ENCODE peak calls at places on chromosomes 1 and 21, in eight cellular contexts. R is body of pancreas; S is IMR-90; L is sigmoid colon; D is CD4-positive, CD25-positive, alpha-beta regulatory T cell; B is SJSA1; N is aorta; Y is MG63. K is an unnamed sample.

GRCh38 chr1:29259802-29260441 is 23.6 kb downstream of the PTPRU start:
- DNase-seq in R (peak; percentile 37), N (peak; percentile 86), S (no peak), D (no peak), Y (no peak), L (peak; percentile 78), B (no peak), K (no peak)

GRCh38 chr1:15322648-15323350 is 75.8 kb downstream of the FHAD1 start:
- DNase-seq in B (no peak), L (no peak), R (peak; percentile 74), Y (peak; percentile 50), S (no peak), D (no peak), N (no peak), K (no peak)

GRCh38 chr1:147245586-147246021 is 3.1 kb downstream of the CHD1L start:
- DNase-seq in Y (no peak), R (no peak), D (no peak), N (no peak), L (no peak), S (no peak), B (no peak), K (no peak)

GRCh38 chr1:165949335-165950130 is 122.1 kb downstream of the UCK2 start:
- DNase-seq in L (no peak), Y (peak; percentile 43), B (no peak), S (no peak), D (no peak), N (no peak), R (no peak), K (no peak)

GRCh38 chr1:149843302-149844041 is 55.9 kb upstream of the BOLA1 start:
- DNase-seq in D (no peak), L (no peak), Y (no peak), B (peak; percentile 8), R (no peak), S (no peak), N (no peak), K (no peak)

GRCh38 chr1:213979751-213980605 is 7.8 kb upstream of the PROX1 start:
- DNase-seq in N (no peak), D (no peak), S (no peak), B (no peak), Y (no peak), L (no peak), R (no peak), K (no peak)

GRCh38 chr1:19754482-19754881 is 45.2 kb downstream of the TMCO4 start:
- DNase-seq in L (peak; percentile 78), N (peak; percentile 85), D (no peak), B (no peak), R (peak; percentile 39), S (no peak), Y (no peak), K (no peak)

GRCh38 chr1:231359113-231359512 is 21.0 kb downstream of the SPRTN start:
- DNase-seq in D (no peak), L (peak; percentile 67), Y (no peak), S (peak; percentile 87), R (no peak), B (no peak), N (no peak), K (no peak)

GRCh38 chr1:234962340-234962989 is 166.2 kb downstream of the TOMM20 start:
- DNase-seq in L (peak; percentile 79), S (peak; percentile 100), Y (peak; percentile 92), N (peak; percentile 84), B (peak; percentile 94), R (no peak), D (no peak), K (no peak)

GRCh38 chr1:245475116-245475515 is 320.3 kb downstream of the KIF26B start:
- DNase-seq in D (no peak), L (no peak), Y (peak; percentile 49), B (no peak), S (peak; percentile 64), R (no peak), N (no peak), K (no peak)

GRCh38 chr1:151539321-151540020 is 638 bp upstream of the TUFT1 start:
- DNase-seq in B (peak; percentile 84), N (peak; percentile 87), L (peak; percentile 90), D (peak; percentile 26), S (peak; percentile 96), Y (peak; percentile 95), R (peak; percentile 92), K (peak; percentile 96)

GRCh38 chr1:52634111-52634510 is 1.1 kb downstream of the SHISAL2A start:
- DNase-seq in R (no peak), B (no peak), L (no peak), S (no peak), D (no peak), Y (no peak), N (no peak), K (no peak)

GRCh38 chr1:119971710-119972570 is 75.6 kb upstream of the ADAM30 start:
- DNase-seq in S (no peak), L (no peak), R (no peak), N (no peak), D (no peak), B (no peak), Y (no peak), K (no peak)

GRCh38 chr21:32112194-32112593 is 166.7 kb downstream of the MIS18A start:
- DNase-seq in L (no peak), B (no peak), S (no peak), N (no peak), R (no peak), D (no peak), Y (no peak), K (no peak)

GRCh38 chr1:112982328-112982727 is 26.3 kb upstream of the SLC16A1 start:
- DNase-seq in R (no peak), L (no peak), Y (no peak), B (no peak), N (no peak), D (no peak), S (no peak), K (no peak)

GRCh38 chr1:225617479-225617878 is 35.4 kb downstream of the ENAH start:
- DNase-seq in R (no peak), B (no peak), Y (no peak), S (peak; percentile 61), L (no peak), D (no peak), N (no peak), K (no peak)

GRCh38 chr1:161117681-161118581 is at the start of the genes NIT1 and PFDN2:
- DNase-seq in Y (peak; percentile 93), S (peak; percentile 85), D (peak; percentile 82), L (peak; percentile 94), N (peak; percentile 97), B (peak; percentile 83), R (peak; percentile 82), K (peak; percentile 95)

GRCh38 chr1:161113915-161114314 is 3.9 kb downstream of the PFDN2 start:
- DNase-seq in D (no peak), N (no peak), R (no peak), S (no peak), Y (no peak), L (no peak), B (no peak), K (no peak)

GRCh38 chr1:161119017-161119378 is 1.1 kb downstream of the NIT1 start:
- DNase-seq in D (no peak), R (peak; percentile 56), Y (peak; percentile 49), S (no peak), N (no peak), B (peak; percentile 55), L (peak; percentile 70), K (no peak)

GRCh38 chr1:161114556-161114955 is 3.3 kb downstream of the PFDN2 start:
- DNase-seq in R (no peak), L (no peak), N (no peak), D (no peak), B (no peak), S (peak; percentile 60), Y (no peak), K (no peak)

DNA sequence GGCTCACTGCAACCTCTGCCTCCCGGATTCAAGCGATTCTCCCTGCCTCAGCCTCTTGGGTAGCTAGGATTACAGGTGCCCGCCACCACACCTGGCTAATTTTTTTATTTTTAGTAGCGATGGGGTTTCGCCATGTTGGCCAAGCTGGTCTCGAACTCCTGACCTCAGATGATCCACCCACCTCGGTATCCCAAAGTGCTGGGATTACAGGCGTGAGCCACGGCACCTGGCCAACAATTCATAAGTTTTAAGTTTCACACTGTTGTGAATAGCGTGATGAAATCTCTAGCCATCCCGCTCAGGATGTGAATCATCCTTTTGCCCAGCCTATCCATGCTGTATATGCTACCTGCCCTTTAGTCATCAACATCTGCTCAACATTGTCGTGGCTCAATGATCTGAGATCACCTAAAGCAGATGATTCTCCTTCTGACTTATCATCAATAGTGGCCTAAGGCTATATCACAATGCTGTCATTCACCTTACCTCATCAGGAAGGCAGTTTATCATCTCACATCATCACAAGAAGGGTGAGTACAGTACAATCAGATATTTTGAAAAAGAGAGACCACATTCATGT is 2.6 kb downstream of the PFDN2 start:
- DNase-seq in L (no peak), S (peak; percentile 94), Y (peak; percentile 83), N (no peak), R (no peak), D (no peak), B (peak; percentile 58), K (no peak)
- H3K36me3 ChIP-seq in L (no peaks in the 10 kb centered on the region), S (peaks cover 7% of the 10 kb centered on the region), Y (peaks cover 69% of the 10 kb centered on the region), N (no peaks in the 10 kb centered on the region), R (no peaks in the 10 kb centered on the region), D (peaks cover 7% of the 10 kb centered on the region), B (peaks cover 69% of the 10 kb centered on the region), K (peaks cover under 1% of the 10 kb centered on the region)

GRCh38 chr21:34986561-34987533 is 62.3 kb downstream of the RUNX1 start:
- DNase-seq in D (peak; percentile 40), Y (peak; percentile 66), S (peak; percentile 81), N (no peak), L (peak; percentile 71), R (no peak), B (peak; percentile 75), K (no peak)
- H3K36me3 ChIP-seq in D (peaks cover 14% of the 10 kb centered on the region), Y (no peaks in the 10 kb centered on the region), S (no peaks in the 10 kb centered on the region), N (no peaks in the 10 kb centered on the region), L (no peaks in the 10 kb centered on the region), R (no peaks in the 10 kb centered on the region), B (peaks cover 3% of the 10 kb centered on the region), K (no peaks in the 10 kb centered on the region)

DNA sequence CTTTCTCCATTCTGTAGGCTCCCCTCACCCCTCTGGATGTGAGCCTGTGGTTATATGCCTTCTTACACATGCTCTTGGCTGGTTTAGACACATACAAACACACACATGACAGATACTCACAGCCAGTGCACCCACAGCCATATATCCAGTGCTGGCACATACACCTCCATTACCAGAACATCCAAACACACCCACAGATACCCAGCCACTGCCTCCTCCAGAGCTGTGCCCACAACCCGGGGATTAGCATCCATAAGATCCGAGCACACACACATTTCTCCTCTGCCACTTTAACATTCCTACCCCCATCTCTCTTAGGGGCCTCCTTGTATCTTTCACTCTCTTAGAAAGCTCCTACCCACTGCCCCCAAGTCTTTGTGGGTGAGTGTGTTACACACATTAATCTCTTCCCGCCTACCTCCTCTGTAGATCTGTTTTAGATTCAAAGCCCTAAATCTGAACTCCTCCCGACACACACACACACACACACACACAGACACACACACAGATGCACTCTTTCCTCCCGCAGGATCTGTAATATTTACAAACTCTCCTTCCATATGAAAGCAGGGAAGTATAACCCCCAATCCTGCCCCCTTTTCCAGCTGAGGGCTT is 4.0 kb downstream of the PEA15 start:
- DNase-seq in D (no peak), S (no peak), Y (no peak), L (no peak), N (no peak), B (no peak), R (no peak), K (no peak)
- H3K36me3 ChIP-seq in D (peaks cover 27% of the 10 kb centered on the region), S (peaks cover 60% of the 10 kb centered on the region), Y (peaks cover 84% of the 10 kb centered on the region), L (peaks cover 19% of the 10 kb centered on the region), N (peaks cover 17% of the 10 kb centered on the region), B (peaks cover 85% of the 10 kb centered on the region), R (peaks cover 6% of the 10 kb centered on the region), K (peaks cover 19% of the 10 kb centered on the region)

GRCh38 chr1:26268290-26269197 is 11.3 kb upstream of the SH3BGRL3 start:
- DNase-seq in L (no peak), Y (no peak), R (no peak), N (no peak), B (no peak), S (no peak), D (no peak), K (no peak)
- H3K36me3 ChIP-seq in L (no peaks in the 10 kb centered on the region), Y (peaks cover 67% of the 10 kb centered on the region), R (no peaks in the 10 kb centered on the region), N (no peaks in the 10 kb centered on the region), B (peaks cover 96% of the 10 kb centered on the region), S (peaks cover 7% of the 10 kb centered on the region), D (peaks cover 53% of the 10 kb centered on the region), K (peaks cover 3% of the 10 kb centered on the region)

GRCh38 chr1:160421881-160422280 is 21.5 kb downstream of the VANGL2 start:
- DNase-seq in L (no peak), D (no peak), R (no peak), Y (no peak), N (no peak), S (no peak), B (no peak), K (no peak)
- H3K36me3 ChIP-seq in L (no peaks in the 10 kb centered on the region), D (no peaks in the 10 kb centered on the region), R (no peaks in the 10 kb centered on the region), Y (no peaks in the 10 kb centered on the region), N (no peaks in the 10 kb centered on the region), S (peaks cover 8% of the 10 kb centered on the region), B (peaks cover 4% of the 10 kb centered on the region), K (peaks cover 4% of the 10 kb centered on the region)